ENCODE peak calls at places on chromosomes 2 and 18, in seven cellular contexts. K is anterior cingulate cortex, I is RWPE1, S is hippocampal formation, X is tibial artery, Z is substantia nigra, V is RCC 7860. M is an unnamed sample.

GRCh38 chr2:6958616-6959235 is 41.5 kb downstream of the RNF144A start:
- DNase-seq in K (no peak), I (no peak), S (no peak), X (no peak), Z (no peak), V (no peak), M (no peak)

GRCh38 chr2:172178035-172178434 is 75.3 kb upstream of the DLX2 start:
- DNase-seq in K (no peak), I (peak), S (no peak), X (no peak), Z (no peak), V (peak), M (peak)

GRCh38 chr2:69017876-69018275 is 4.9 kb downstream of the ANTXR1 start:
- DNase-seq in K (no peak), I (no peak), S (no peak), X (no peak), Z (no peak), V (no peak), M (no peak)

GRCh38 chr2:108444941-108445840 is 3.8 kb upstream of the GCC2 start:
- DNase-seq in K (no peak), I (no peak), S (no peak), X (no peak), Z (no peak), V (no peak), M (no peak)

GRCh38 chr2:85418132-85419008 is at the start of gene SH2D6:
- DNase-seq in K (peak), I (peak), S (peak), X (peak), Z (peak), V (peak), M (peak)

GRCh38 chr2:127410871-127411396 is 7.3 kb upstream of the PROC start:
- DNase-seq in K (no peak), I (peak), S (no peak), X (no peak), Z (no peak), V (peak), M (no peak)

GRCh38 chr2:9760911-9761228 is 82.4 kb upstream of the TAF1B start:
- DNase-seq in K (no peak), I (no peak), S (no peak), X (no peak), Z (no peak), V (no peak), M (no peak)

GRCh38 chr2:10532631-10533101 is 84.5 kb upstream of the ODC1 start:
- DNase-seq in K (no peak), I (no peak), S (no peak), X (peak), Z (no peak), V (peak), M (no peak)

GRCh38 chr18:3525870-3526420 is 76.0 kb downstream of the TGIF1 start:
- DNase-seq in K (peak), I (no peak), S (peak), X (no peak), Z (peak), V (no peak), M (no peak)

GRCh38 chr18:30302181-30302580 is 740.4 kb downstream of the DSC3 start:
- DNase-seq in K (no peak), I (peak), S (no peak), X (no peak), Z (no peak), V (no peak), M (no peak)

GRCh38 chr2:57376985-57377384 is 669.6 kb upstream of the VRK2 start:
- DNase-seq in K (no peak), I (no peak), S (peak), X (no peak), Z (no peak), V (no peak), M (no peak)

GRCh38 chr2:73359915-73360697 is 25.5 kb upstream of the ALMS1 start:
- DNase-seq in K (no peak), I (no peak), S (peak), X (no peak), Z (no peak), V (peak), M (peak)

GRCh38 chr18:75228967-75229366 is 18.4 kb downstream of the TSHZ1 start:
- DNase-seq in K (no peak), I (no peak), S (no peak), X (no peak), Z (no peak), V (no peak), M (no peak)

GRCh38 chr2:73290049-73290839 is 3.1 kb downstream of the EGR4 start:
- DNase-seq in K (peak), I (no peak), S (peak), X (no peak), Z (no peak), V (peak), M (peak)

GRCh38 chr18:60027397-60027796 is 127.6 kb downstream of the PMAIP1 start:
- DNase-seq in K (no peak), I (no peak), S (peak), X (no peak), Z (no peak), V (no peak), M (no peak)

GRCh38 chr18:13605477-13605876 is 120.9 kb downstream of the FAM210A start:
- DNase-seq in K (no peak), I (no peak), S (no peak), X (no peak), Z (no peak), V (no peak), M (no peak)

GRCh38 chr2:136135924-136136906 is 18.3 kb upstream of the CXCR4 start:
- DNase-seq in K (no peak), I (no peak), S (no peak), X (no peak), Z (no peak), V (no peak), M (peak)

GRCh38 chr18:23226386-23226785 is 91.1 kb downstream of the CABLES1 start:
- DNase-seq in K (no peak), I (no peak), S (no peak), X (no peak), Z (no peak), V (no peak), M (no peak)

GRCh38 chr2:29201979-29202378 is 86.8 kb downstream of the CLIP4 start:
- DNase-seq in K (no peak), I (no peak), S (no peak), X (no peak), Z (no peak), V (no peak), M (no peak)

GRCh38 chr2:71742953-71743601 is 289.7 kb downstream of the DYSF start:
- DNase-seq in K (no peak), I (peak), S (no peak), X (peak), Z (no peak), V (peak), M (no peak)

GRCh38 chr2:130354135-130354420 is 1.8 kb upstream of the PTPN18 start:
- DNase-seq in K (no peak), I (no peak), S (no peak), X (no peak), Z (no peak), V (no peak), M (no peak)

GRCh38 chr2:170155022-170155722 is 22.8 kb upstream of the MYO3B start:
- DNase-seq in K (no peak), I (no peak), S (no peak), X (no peak), Z (no peak), V (peak), M (no peak)

GRCh38 chr18:48003426-48004349 is 73.2 kb upstream of the SMAD2 start:
- DNase-seq in K (no peak), I (no peak), S (no peak), X (no peak), Z (no peak), V (peak), M (no peak)